ENCODE peak calls at places on chromosomes 6 and 20, in five cellular contexts. One of them, this sample, is unnamed.

GRCh38 chr6:64815718-64816117 is 891.3 kb downstream of the EYS start:
- DNase-seq in gastrocnemius medialis: no peak
- DNase-seq in thoracic aorta: no peak
- DNase-seq in adipocyte: no peak
- DNase-seq in hepatocyte: peak; percentile 10
- DNase-seq in this sample: no peak

GRCh38 chr6:101011165-101011564 is 130.0 kb upstream of the ASCC3 start:
- DNase-seq in gastrocnemius medialis: no peak
- DNase-seq in thoracic aorta: no peak
- DNase-seq in adipocyte: no peak
- DNase-seq in hepatocyte: no peak
- DNase-seq in this sample: peak; percentile 83

GRCh38 chr20:19828233-19828632 is 70.2 kb downstream of the RIN2 start:
- DNase-seq in gastrocnemius medialis: no peak
- DNase-seq in thoracic aorta: no peak
- DNase-seq in adipocyte: no peak
- DNase-seq in hepatocyte: peak; percentile 39
- DNase-seq in this sample: peak; percentile 45

GRCh38 chr20:43658068-43658722 is 8.7 kb upstream of the MYBL2 start:
- DNase-seq in gastrocnemius medialis: no peak
- DNase-seq in thoracic aorta: no peak
- DNase-seq in adipocyte: peak; percentile 49
- DNase-seq in hepatocyte: peak; percentile 56
- DNase-seq in this sample: no peak

GRCh38 chr6:11615214-11615602 is 77.7 kb downstream of the TMEM170B start:
- DNase-seq in gastrocnemius medialis: no peak
- DNase-seq in thoracic aorta: no peak
- DNase-seq in adipocyte: peak; percentile 47
- DNase-seq in hepatocyte: no peak
- DNase-seq in this sample: no peak

GRCh38 chr6:46015119-46015968 is at the start of gene CLIC5:
- DNase-seq in gastrocnemius medialis: peak; percentile 83
- DNase-seq in thoracic aorta: no peak
- DNase-seq in adipocyte: no peak
- DNase-seq in hepatocyte: peak; percentile 57
- DNase-seq in this sample: no peak

GRCh38 chr6:139649128-139649527 is 274.7 kb upstream of the CITED2 start:
- DNase-seq in gastrocnemius medialis: no peak
- DNase-seq in thoracic aorta: no peak
- DNase-seq in adipocyte: no peak
- DNase-seq in hepatocyte: no peak
- DNase-seq in this sample: no peak

GRCh38 chr6:87803784-87804183 is 101.8 kb upstream of the AKIRIN2 start:
- DNase-seq in gastrocnemius medialis: no peak
- DNase-seq in thoracic aorta: no peak
- DNase-seq in adipocyte: no peak
- DNase-seq in hepatocyte: no peak
- DNase-seq in this sample: no peak

GRCh38 chr20:39716796-39717341 is 754.7 kb downstream of the DHX35 start:
- DNase-seq in gastrocnemius medialis: no peak
- DNase-seq in thoracic aorta: no peak
- DNase-seq in adipocyte: no peak
- DNase-seq in hepatocyte: no peak
- DNase-seq in this sample: no peak

GRCh38 chr6:50145125-50145524 is 95.4 kb upstream of the DEFB112 start:
- DNase-seq in gastrocnemius medialis: no peak
- DNase-seq in thoracic aorta: no peak
- DNase-seq in adipocyte: peak; percentile 12
- DNase-seq in hepatocyte: no peak
- DNase-seq in this sample: no peak

GRCh38 chr6:150767585-150768164 is 97.8 kb upstream of the MTHFD1L start:
- DNase-seq in gastrocnemius medialis: no peak
- DNase-seq in thoracic aorta: no peak
- DNase-seq in adipocyte: peak; percentile 62
- DNase-seq in hepatocyte: peak; percentile 18
- DNase-seq in this sample: no peak

GRCh38 chr6:44373787-44374186 is 13.7 kb upstream of the CDC5L start:
- DNase-seq in gastrocnemius medialis: no peak
- DNase-seq in thoracic aorta: no peak
- DNase-seq in adipocyte: no peak
- DNase-seq in hepatocyte: no peak
- DNase-seq in this sample: no peak

GRCh38 chr6:56594699-56595098 is 48.0 kb downstream of the DST start:
- DNase-seq in gastrocnemius medialis: no peak
- DNase-seq in thoracic aorta: no peak
- DNase-seq in adipocyte: no peak
- DNase-seq in hepatocyte: no peak
- DNase-seq in this sample: no peak

GRCh38 chr6:134240664-134241431 is 77.1 kb downstream of the SGK1 start:
- DNase-seq in gastrocnemius medialis: peak; percentile 47
- DNase-seq in thoracic aorta: peak; percentile 28
- DNase-seq in adipocyte: no peak
- DNase-seq in hepatocyte: no peak
- DNase-seq in this sample: peak; percentile 81

GRCh38 chr6:152004036-152004566 is 196.6 kb downstream of the ESR1 start:
- DNase-seq in gastrocnemius medialis: no peak
- DNase-seq in thoracic aorta: no peak
- DNase-seq in adipocyte: no peak
- DNase-seq in hepatocyte: no peak
- DNase-seq in this sample: no peak

GRCh38 chr20:38514947-38515346 is 42.3 kb downstream of the RALGAPB start:
- DNase-seq in gastrocnemius medialis: no peak
- DNase-seq in thoracic aorta: no peak
- DNase-seq in adipocyte: no peak
- DNase-seq in hepatocyte: no peak
- DNase-seq in this sample: no peak

GRCh38 chr20:2736441-2736840 is 43.9 kb downstream of the EBF4 start:
- DNase-seq in gastrocnemius medialis: no peak
- DNase-seq in thoracic aorta: no peak
- DNase-seq in adipocyte: no peak
- DNase-seq in hepatocyte: no peak
- DNase-seq in this sample: no peak

GRCh38 chr20:2738331-2738730 is 45.8 kb downstream of the EBF4 start:
- DNase-seq in gastrocnemius medialis: no peak
- DNase-seq in thoracic aorta: no peak
- DNase-seq in adipocyte: no peak
- DNase-seq in hepatocyte: no peak
- DNase-seq in this sample: no peak

GRCh38 chr20:2738734-2739398 is 46.3 kb downstream of the EBF4 start:
- DNase-seq in gastrocnemius medialis: no peak
- DNase-seq in thoracic aorta: no peak
- DNase-seq in adipocyte: no peak
- DNase-seq in hepatocyte: no peak
- DNase-seq in this sample: no peak

GRCh38 chr20:2729791-2730190 is 37.2 kb downstream of the EBF4 start:
- DNase-seq in gastrocnemius medialis: no peak
- DNase-seq in thoracic aorta: no peak
- DNase-seq in adipocyte: peak; percentile 25
- DNase-seq in hepatocyte: no peak
- DNase-seq in this sample: no peak

GRCh38 chr20:2734899-2735298 is 42.3 kb downstream of the EBF4 start:
- DNase-seq in gastrocnemius medialis: no peak
- DNase-seq in thoracic aorta: no peak
- DNase-seq in adipocyte: no peak
- DNase-seq in hepatocyte: no peak
- DNase-seq in this sample: no peak
- H3K27me3 ChIP-seq in gastrocnemius medialis: no peaks in the 10 kb centered on the region
- H3K27me3 ChIP-seq in thoracic aorta: no peaks in the 10 kb centered on the region
- H3K27me3 ChIP-seq in adipocyte: peaks cover 50% of the 10 kb centered on the region
- H3K27me3 ChIP-seq in hepatocyte: no peaks in the 10 kb centered on the region
- H3K27me3 ChIP-seq in this sample: peaks cover 6% of the 10 kb centered on the region

GRCh38 chr6:3175742-3176321 is 18.5 kb upstream of the TUBB2A start:
- DNase-seq in gastrocnemius medialis: no peak
- DNase-seq in thoracic aorta: no peak
- DNase-seq in adipocyte: no peak
- DNase-seq in hepatocyte: no peak
- DNase-seq in this sample: no peak
- H3K27me3 ChIP-seq in gastrocnemius medialis: no peaks in the 10 kb centered on the region
- H3K27me3 ChIP-seq in thoracic aorta: no peaks in the 10 kb centered on the region
- H3K27me3 ChIP-seq in adipocyte: peaks cover 3% of the 10 kb centered on the region
- H3K27me3 ChIP-seq in hepatocyte: no peaks in the 10 kb centered on the region
- H3K27me3 ChIP-seq in this sample: no peaks in the 10 kb centered on the region

GRCh38 chr20:61778485-61778863 is 287.2 kb downstream of the TAF4 start:
- DNase-seq in gastrocnemius medialis: no peak
- DNase-seq in thoracic aorta: no peak
- DNase-seq in adipocyte: no peak
- DNase-seq in hepatocyte: no peak
- DNase-seq in this sample: no peak
- H3K27me3 ChIP-seq in gastrocnemius medialis: peaks cover 3% of the 10 kb centered on the region
- H3K27me3 ChIP-seq in thoracic aorta: no peaks in the 10 kb centered on the region
- H3K27me3 ChIP-seq in adipocyte: no peaks in the 10 kb centered on the region
- H3K27me3 ChIP-seq in hepatocyte: no peaks in the 10 kb centered on the region
- H3K27me3 ChIP-seq in this sample: peaks cover 3% of the 10 kb centered on the region

GRCh38 chr6:33727126-33727525 is 15.6 kb upstream of the UQCC2 start:
- DNase-seq in gastrocnemius medialis: no peak
- DNase-seq in thoracic aorta: no peak
- DNase-seq in adipocyte: no peak
- DNase-seq in hepatocyte: no peak
- DNase-seq in this sample: no peak

GRCh38 chr6:33725222-33725621 is 13.7 kb upstream of the UQCC2 start:
- DNase-seq in gastrocnemius medialis: no peak
- DNase-seq in thoracic aorta: no peak
- DNase-seq in adipocyte: no peak
- DNase-seq in hepatocyte: no peak
- DNase-seq in this sample: no peak

GRCh38 chr6:33724281-33725023 is 13.0 kb upstream of the UQCC2 start:
- DNase-seq in gastrocnemius medialis: no peak
- DNase-seq in thoracic aorta: no peak
- DNase-seq in adipocyte: no peak
- DNase-seq in hepatocyte: no peak
- DNase-seq in this sample: no peak

GRCh38 chr6:33726696-33727095 is 15.2 kb upstream of the UQCC2 start:
- DNase-seq in gastrocnemius medialis: no peak
- DNase-seq in thoracic aorta: no peak
- DNase-seq in adipocyte: no peak
- DNase-seq in hepatocyte: no peak
- DNase-seq in this sample: no peak

DNA sequence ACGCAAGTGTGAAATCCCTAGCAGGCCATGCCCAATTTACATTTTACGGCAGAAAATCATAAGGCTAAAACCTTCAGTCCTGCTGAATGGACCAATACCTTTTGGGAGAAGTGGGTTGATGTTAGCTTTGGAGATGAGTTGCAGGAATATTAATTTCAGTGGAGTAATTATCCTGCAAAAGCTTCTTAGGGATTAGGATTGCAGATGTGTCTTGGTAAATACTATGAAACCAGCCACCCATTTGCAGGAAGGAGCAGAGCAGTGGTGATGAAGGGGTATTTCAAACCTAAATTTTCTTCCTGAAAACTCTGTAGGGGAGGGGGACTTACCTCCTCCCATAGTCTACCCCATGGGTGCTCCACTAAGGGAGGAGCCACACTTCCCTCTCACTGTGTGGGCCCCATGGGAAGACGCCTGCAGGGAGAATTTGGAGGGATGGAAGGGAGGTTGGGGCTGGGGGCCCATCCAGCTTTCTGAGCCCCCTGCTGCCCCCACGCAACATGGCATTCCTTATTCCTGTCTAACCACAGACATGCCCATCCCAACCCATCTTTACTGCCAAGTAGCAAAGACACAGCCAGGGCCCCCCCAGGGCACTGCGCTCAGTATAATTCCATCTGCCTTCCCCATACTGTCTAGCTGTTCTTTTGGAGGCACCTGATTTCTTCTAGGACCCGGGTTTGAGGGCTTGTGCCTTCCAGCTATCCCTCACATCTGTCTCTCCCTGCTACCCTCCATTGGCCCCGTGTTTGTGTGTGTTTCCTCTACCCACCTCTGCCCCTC is 14.6 kb upstream of the UQCC2 start:
- DNase-seq in gastrocnemius medialis: no peak
- DNase-seq in thoracic aorta: no peak
- DNase-seq in adipocyte: no peak
- DNase-seq in hepatocyte: no peak
- DNase-seq in this sample: no peak
- H3K27me3 ChIP-seq in gastrocnemius medialis: no peaks in the 10 kb centered on the region
- H3K27me3 ChIP-seq in thoracic aorta: no peaks in the 10 kb centered on the region
- H3K27me3 ChIP-seq in adipocyte: peaks cover 78% of the 10 kb centered on the region
- H3K27me3 ChIP-seq in hepatocyte: no peaks in the 10 kb centered on the region
- H3K27me3 ChIP-seq in this sample: peaks cover 42% of the 10 kb centered on the region

GRCh38 chr20:33322456-33322855 is 39.4 kb downstream of the BPIFB1 start:
- DNase-seq in gastrocnemius medialis: no peak
- DNase-seq in thoracic aorta: no peak
- DNase-seq in adipocyte: no peak
- DNase-seq in hepatocyte: no peak
- DNase-seq in this sample: no peak

GRCh38 chr20:33319986-33320385 is 37.0 kb downstream of the BPIFB1 start:
- DNase-seq in gastrocnemius medialis: no peak
- DNase-seq in thoracic aorta: no peak
- DNase-seq in adipocyte: no peak
- DNase-seq in hepatocyte: no peak
- DNase-seq in this sample: no peak

GRCh38 chr20:33328157-33328556 is 45.1 kb downstream of the BPIFB1 start:
- DNase-seq in gastrocnemius medialis: no peak
- DNase-seq in thoracic aorta: no peak
- DNase-seq in adipocyte: no peak
- DNase-seq in hepatocyte: no peak
- DNase-seq in this sample: no peak

GRCh38 chr20:33325350-33325749 is 42.3 kb downstream of the BPIFB1 start:
- DNase-seq in gastrocnemius medialis: no peak
- DNase-seq in thoracic aorta: no peak
- DNase-seq in adipocyte: no peak
- DNase-seq in hepatocyte: no peak
- DNase-seq in this sample: no peak

GRCh38 chr20:33323236-33323635 is 40.2 kb downstream of the BPIFB1 start:
- DNase-seq in gastrocnemius medialis: no peak
- DNase-seq in thoracic aorta: no peak
- DNase-seq in adipocyte: no peak
- DNase-seq in hepatocyte: no peak
- DNase-seq in this sample: no peak
- H3K27me3 ChIP-seq in gastrocnemius medialis: no peaks in the 10 kb centered on the region
- H3K27me3 ChIP-seq in thoracic aorta: no peaks in the 10 kb centered on the region
- H3K27me3 ChIP-seq in adipocyte: peaks cover 69% of the 10 kb centered on the region
- H3K27me3 ChIP-seq in hepatocyte: peaks cover 7% of the 10 kb centered on the region
- H3K27me3 ChIP-seq in this sample: peaks cover 21% of the 10 kb centered on the region